ENCODE peak calls at places on chromosomes 1 and 21, in nine cellular contexts. J, R, W, D, X, T, H, F and I are unnamed samples.

GRCh38 chr1:185345913-185346717 is 29.1 kb upstream of the IVNS1ABP start:
- DNase-seq in X (no peak), J (no peak), D (no peak), F (no peak), W (no peak), R (no peak), H (no peak), T (no peak), I (no peak)

GRCh38 chr1:94481473-94481933 is 60.1 kb downstream of the F3 start:
- DNase-seq in H (peak), T (peak), X (peak), W (no peak), D (peak), R (peak), J (peak), F (peak), I (peak)

GRCh38 chr1:38063616-38064015 is 17.0 kb upstream of the POU3F1 start:
- DNase-seq in F (no peak), D (no peak), W (no peak), H (no peak), X (no peak), T (no peak), R (peak), J (no peak), I (no peak)

GRCh38 chr1:210792703-210793102 is 341.2 kb downstream of the KCNH1 start:
- DNase-seq in R (no peak), F (no peak), W (no peak), J (no peak), H (no peak), D (no peak), T (no peak), X (no peak), I (no peak)

GRCh38 chr1:171913385-171913784 is 72.1 kb downstream of the DNM3 start:
- DNase-seq in H (no peak), W (no peak), T (no peak), F (no peak), R (no peak), J (no peak), D (no peak), X (no peak), I (peak)

GRCh38 chr1:12601690-12602632 is 16.0 kb downstream of the DHRS3 start:
- DNase-seq in F (no peak), W (no peak), J (no peak), H (no peak), R (peak), T (no peak), X (no peak), D (no peak), I (no peak)

GRCh38 chr21:17548262-17548661 is 35.4 kb downstream of the CXADR start:
- DNase-seq in J (no peak), H (no peak), F (no peak), D (no peak), W (no peak), X (no peak), T (no peak), R (no peak), I (no peak)

GRCh38 chr21:31641416-31641922 is 18.0 kb upstream of the SOD1 start:
- DNase-seq in D (no peak), R (peak), X (no peak), W (peak), H (no peak), T (no peak), J (no peak), F (no peak), I (no peak)

GRCh38 chr1:1004420-1004779 is 4.5 kb upstream of the HES4 start:
- DNase-seq in X (no peak), J (no peak), D (no peak), T (no peak), W (no peak), H (no peak), F (no peak), R (no peak), I (no peak)

GRCh38 chr1:3910049-3910731 is 10.1 kb upstream of the C1orf174 start:
- DNase-seq in J (no peak), H (no peak), F (no peak), X (no peak), W (peak), R (no peak), T (no peak), D (no peak), I (no peak)

GRCh38 chr21:43021191-43021590 is 46.8 kb downstream of the PKNOX1 start:
- DNase-seq in F (no peak), H (no peak), R (no peak), J (no peak), X (no peak), W (no peak), D (no peak), T (no peak), I (no peak)

GRCh38 chr21:43020771-43021170 is 46.4 kb downstream of the PKNOX1 start:
- DNase-seq in T (no peak), R (no peak), J (no peak), W (no peak), D (no peak), F (no peak), X (no peak), H (no peak), I (no peak)

GRCh38 chr21:43021756-43022600 is 47.6 kb downstream of the PKNOX1 start:
- DNase-seq in J (no peak), W (no peak), X (no peak), D (no peak), R (peak), T (no peak), H (no peak), F (no peak), I (no peak)

GRCh38 chr21:43024737-43025136 is 50.4 kb downstream of the PKNOX1 start:
- DNase-seq in R (no peak), F (no peak), J (no peak), X (no peak), W (no peak), T (no peak), D (no peak), H (no peak), I (no peak)

DNA sequence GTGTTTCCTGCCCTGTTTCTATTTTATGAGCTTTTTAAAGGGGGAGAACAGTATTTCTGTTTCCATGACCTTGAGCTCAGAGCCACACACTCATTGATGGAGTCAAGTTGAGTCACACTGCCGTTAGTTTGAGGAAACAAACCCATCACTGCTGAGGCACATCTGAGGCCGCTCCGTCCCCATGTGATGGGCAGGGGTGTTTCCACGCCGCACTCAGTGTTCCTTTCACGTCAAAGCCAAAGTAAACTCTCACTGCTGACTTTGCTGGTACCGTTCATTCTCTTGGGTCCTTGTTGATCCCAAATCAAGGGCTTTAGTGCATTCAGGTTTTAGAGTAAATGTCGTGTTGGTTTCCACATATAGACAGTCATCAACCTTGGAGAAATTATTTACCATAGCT is 48.8 kb downstream of the PKNOX1 start:
- DNase-seq in H (no peak), R (no peak), W (no peak), X (no peak), J (no peak), D (no peak), T (no peak), F (no peak), I (peak)
- TF ChIP-seq POLR2AphosphoS5 in H (no peak), R (no peak), W (no peak), X (no peak), J (no peak), D (no peak), T (no peak), F (no peak), I (peak)

GRCh38 chr1:61082336-61083013 is at the start of gene NFIA:
- DNase-seq in X (no peak), D (no peak), F (peak), T (peak), H (no peak), J (no peak), W (no peak), R (peak), I (no peak)
- TF ChIP-seq POLR2AphosphoS5 in X (no peak), D (no peak), F (no peak), T (no peak), H (no peak), J (no peak), W (no peak), R (no peak), I (no peak)

GRCh38 chr1:193311226-193311948 is 125.0 kb upstream of the B3GALT2 start:
- DNase-seq in X (no peak), J (no peak), F (no peak), T (no peak), H (no peak), R (no peak), D (no peak), W (no peak), I (no peak)
- TF ChIP-seq POLR2AphosphoS5 in X (no peak), J (no peak), F (no peak), T (no peak), H (no peak), R (no peak), D (no peak), W (no peak), I (peak)

DNA sequence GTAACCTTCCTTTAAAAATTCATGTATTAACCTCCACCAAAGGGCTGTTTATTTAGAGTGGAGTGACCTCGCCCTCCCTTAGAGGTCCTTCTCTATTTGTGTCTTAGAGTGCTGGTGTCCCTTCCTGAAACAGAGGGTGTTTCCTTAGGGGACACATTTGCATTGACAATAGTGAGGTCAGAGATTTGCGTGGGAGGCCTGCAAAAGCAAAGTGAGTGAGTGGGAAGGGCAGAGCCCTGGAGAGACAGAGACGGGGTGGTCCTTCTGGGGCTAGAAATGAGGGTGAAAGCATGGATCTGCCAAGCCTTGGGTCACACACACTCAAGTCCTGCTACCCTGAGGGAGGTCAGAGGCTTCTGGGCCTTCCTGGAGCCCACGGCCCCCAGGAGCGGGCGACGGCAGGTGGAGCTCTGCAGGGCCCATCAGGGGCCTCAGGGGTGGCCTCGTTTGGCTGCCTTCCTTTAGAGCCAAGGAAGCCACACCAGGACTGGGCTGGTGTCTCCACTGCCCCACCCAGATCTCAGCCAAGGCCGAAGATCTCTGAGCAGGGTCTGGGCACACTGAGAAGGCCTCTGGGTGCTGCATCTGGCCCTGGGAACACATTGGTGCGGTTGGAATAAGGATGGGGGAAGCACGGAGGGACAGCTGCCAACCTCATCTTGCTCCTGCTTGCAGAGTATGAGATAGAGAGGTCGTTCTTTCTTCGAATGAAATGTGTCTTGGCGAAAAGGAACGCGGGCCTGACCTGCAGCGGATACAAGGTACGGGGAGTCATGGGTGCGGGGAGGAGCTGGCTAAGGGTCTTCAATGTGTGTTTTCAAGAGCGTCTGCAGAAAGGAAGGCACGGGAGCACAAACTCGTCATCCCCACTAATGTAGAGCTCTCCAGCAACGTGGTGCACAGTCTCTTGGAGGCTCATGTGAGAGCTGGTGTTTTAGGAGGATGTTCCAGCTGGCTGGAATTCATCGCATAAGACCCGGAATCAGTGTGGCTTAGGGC is 23.8 kb downstream of the SIM2 start:
- DNase-seq in T (no peak), F (peak), X (no peak), R (no peak), W (peak), D (no peak), H (no peak), J (no peak), I (no peak)
- TF ChIP-seq POLR2AphosphoS5 in T (no peak), F (no peak), X (no peak), R (no peak), W (no peak), D (no peak), H (no peak), J (no peak), I (no peak)

DNA sequence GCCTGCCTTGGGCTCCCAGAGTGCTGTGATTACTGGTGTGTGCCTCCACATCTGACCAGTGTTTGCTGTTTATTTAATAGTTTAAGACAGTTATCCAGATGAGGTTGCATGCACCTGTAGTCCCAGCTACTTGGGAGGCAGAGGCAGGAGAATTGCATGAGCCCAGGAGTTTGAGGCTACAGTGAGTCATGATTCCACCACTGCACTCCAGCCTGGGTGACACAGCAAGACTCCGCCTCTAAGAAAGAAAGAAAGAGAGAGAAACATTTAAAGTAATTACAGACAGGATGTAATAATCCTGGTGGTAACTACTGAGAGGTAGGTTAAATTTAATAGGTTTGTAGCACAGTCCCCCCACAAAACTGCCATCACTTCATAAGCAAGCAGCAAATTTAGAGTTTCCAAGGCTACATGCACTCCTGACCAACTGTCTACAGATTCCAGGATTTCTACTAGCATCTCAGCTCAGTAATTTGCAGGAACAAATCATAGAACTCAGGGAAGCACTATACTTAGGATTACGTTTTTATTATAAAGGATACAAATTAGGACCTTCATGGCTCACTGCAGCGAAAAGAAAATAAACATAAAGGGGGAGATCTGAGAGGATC is 89.6 kb downstream of the PKN2 start:
- DNase-seq in D (no peak), X (no peak), H (no peak), T (no peak), R (peak), F (no peak), W (no peak), J (no peak), I (no peak)
- TF ChIP-seq POLR2AphosphoS5 in D (no peak), X (no peak), H (no peak), T (no peak), R (no peak), F (no peak), W (no peak), J (no peak), I (no peak)

GRCh38 chr1:31762726-31763670 is 1.1 kb downstream of the ADGRB2 start:
- DNase-seq in T (peak), F (peak), H (no peak), J (peak), R (peak), D (peak), W (no peak), X (peak), I (peak)
- TF ChIP-seq POLR2AphosphoS5 in T (no peak), F (no peak), H (no peak), J (no peak), R (peak), D (no peak), W (no peak), X (no peak), I (no peak)